ENCODE peak calls at places on chromosomes 6 and 20, in six cellular contexts. C is coronary artery, M is ELR, Y is lower leg skin, L is NCI-H1092 treated with DMSO at 0.1 percent for 48 hours, K is NCI-H446. N is an unnamed sample.

GRCh38 chr6:34052071-34052825 is 93.6 kb downstream of the GRM4 start:
- DNase-seq in M (no peak), Y (no peak), C (no peak), L (no peak), K (no peak), N (no peak)

GRCh38 chr6:58113960-58114359 is 796.5 kb downstream of the PRIM2 start:
- DNase-seq in C (no peak), Y (no peak), K (no peak), L (no peak), M (peak), N (peak)

GRCh38 chr6:114049367-114049966 is 78.5 kb upstream of the HDAC2 start:
- DNase-seq in M (no peak), L (no peak), C (no peak), Y (no peak), K (no peak), N (no peak)

GRCh38 chr6:140993515-140993914 is 1139.2 kb upstream of the GJE1 start:
- DNase-seq in L (no peak), M (no peak), C (no peak), Y (no peak), K (no peak), N (no peak)

GRCh38 chr20:57431539-57431835 is 40.3 kb downstream of the RBM38 start:
- DNase-seq in Y (no peak), L (no peak), C (no peak), K (no peak), M (no peak), N (no peak)

GRCh38 chr6:33692760-33693158 is 18.7 kb downstream of the UQCC2 start:
- DNase-seq in K (no peak), Y (no peak), M (peak), L (no peak), C (no peak), N (no peak)

GRCh38 chr6:105344971-105345370 is 57.9 kb downstream of the PREP start:
- DNase-seq in Y (no peak), K (no peak), L (no peak), M (no peak), C (no peak), N (no peak)

GRCh38 chr20:35014537-35014936 is 58.9 kb downstream of the MYH7B start:
- DNase-seq in M (no peak), Y (no peak), L (no peak), K (no peak), C (no peak), N (no peak)

GRCh38 chr6:148565931-148566663 is 180.7 kb upstream of the UST start:
- DNase-seq in M (peak), K (no peak), Y (no peak), C (no peak), L (no peak), N (peak)

GRCh38 chr6:123841067-123841896 is 37.6 kb downstream of the NKAIN2 start:
- DNase-seq in K (no peak), L (peak), Y (no peak), M (no peak), C (no peak), N (no peak)

GRCh38 chr20:31548823-31549512 is 34.7 kb downstream of the HM13 start:
- DNase-seq in K (no peak), Y (no peak), M (peak), L (no peak), C (no peak), N (no peak)

GRCh38 chr20:52622086-52622485 is 350.1 kb upstream of the TSHZ2 start:
- DNase-seq in Y (no peak), L (no peak), M (no peak), K (no peak), C (no peak), N (no peak)